ENCODE peak calls at places on chromosome 10, in nine cellular contexts. One of them, this sample, is unnamed.

GRCh38 chr10:129993621-129994020 is 29.5 kb upstream of the EBF3 start:
- DNase-seq in Karpas-422: no peak
- DNase-seq in NB4: no peak
- DNase-seq in NCI-H1417: no peak
- DNase-seq in retina: no peak
- DNase-seq in IMR-90: peak; percentile 56
- DNase-seq in NCI-H748 treated with DMSO at 0.1 percent for 48 hours: no peak
- DNase-seq in NAMALWA: no peak
- DNase-seq in WTC11: no peak
- DNase-seq in this sample: no peak

GRCh38 chr10:22958338-22958737 is 30.5 kb downstream of the ARMC3 start:
- DNase-seq in Karpas-422: no peak
- DNase-seq in NB4: no peak
- DNase-seq in NCI-H1417: no peak
- DNase-seq in retina: no peak
- DNase-seq in IMR-90: no peak
- DNase-seq in NCI-H748 treated with DMSO at 0.1 percent for 48 hours: no peak
- DNase-seq in NAMALWA: no peak
- DNase-seq in WTC11: no peak
- DNase-seq in this sample: no peak

GRCh38 chr10:28991326-28991725 is 297.5 kb upstream of the LYZL1 start:
- DNase-seq in Karpas-422: no peak
- DNase-seq in NB4: no peak
- DNase-seq in NCI-H1417: peak; percentile 15
- DNase-seq in retina: no peak
- DNase-seq in IMR-90: peak; percentile 78
- DNase-seq in NCI-H748 treated with DMSO at 0.1 percent for 48 hours: no peak
- DNase-seq in NAMALWA: no peak
- DNase-seq in WTC11: no peak
- DNase-seq in this sample: peak; percentile 68

GRCh38 chr10:123527122-123527521 is 139.0 kb upstream of the GPR26 start:
- DNase-seq in Karpas-422: no peak
- DNase-seq in NB4: peak; percentile 24
- DNase-seq in NCI-H1417: no peak
- DNase-seq in retina: no peak
- DNase-seq in IMR-90: no peak
- DNase-seq in NCI-H748 treated with DMSO at 0.1 percent for 48 hours: no peak
- DNase-seq in NAMALWA: no peak
- DNase-seq in WTC11: no peak
- DNase-seq in this sample: no peak

GRCh38 chr10:49612513-49613159 is 1.2 kb upstream of the CHAT start:
- DNase-seq in Karpas-422: no peak
- DNase-seq in NB4: peak; percentile 65
- DNase-seq in NCI-H1417: no peak
- DNase-seq in retina: no peak
- DNase-seq in IMR-90: no peak
- DNase-seq in NCI-H748 treated with DMSO at 0.1 percent for 48 hours: no peak
- DNase-seq in NAMALWA: peak; percentile 16
- DNase-seq in WTC11: peak; percentile 84
- DNase-seq in this sample: no peak

GRCh38 chr10:59708816-59709471 is 706 bp downstream of the SLC16A9 start:
- DNase-seq in Karpas-422: no peak
- DNase-seq in NB4: no peak
- DNase-seq in NCI-H1417: peak; percentile 7
- DNase-seq in retina: peak; percentile 84
- DNase-seq in IMR-90: no peak
- DNase-seq in NCI-H748 treated with DMSO at 0.1 percent for 48 hours: no peak
- DNase-seq in NAMALWA: no peak
- DNase-seq in WTC11: peak; percentile 51
- DNase-seq in this sample: peak; percentile 6

GRCh38 chr10:45100429-45100828 is 99.7 kb downstream of the ZNF22 start:
- DNase-seq in Karpas-422: no peak
- DNase-seq in NB4: no peak
- DNase-seq in NCI-H1417: no peak
- DNase-seq in retina: no peak
- DNase-seq in IMR-90: no peak
- DNase-seq in NCI-H748 treated with DMSO at 0.1 percent for 48 hours: no peak
- DNase-seq in NAMALWA: no peak
- DNase-seq in WTC11: no peak
- DNase-seq in this sample: no peak

GRCh38 chr10:121326905-121327304 is 271.3 kb downstream of the FGFR2 start:
- DNase-seq in Karpas-422: no peak
- DNase-seq in NB4: no peak
- DNase-seq in NCI-H1417: no peak
- DNase-seq in retina: no peak
- DNase-seq in IMR-90: no peak
- DNase-seq in NCI-H748 treated with DMSO at 0.1 percent for 48 hours: no peak
- DNase-seq in NAMALWA: no peak
- DNase-seq in WTC11: no peak
- DNase-seq in this sample: no peak

GRCh38 chr10:52639652-52640051 is 132.9 kb downstream of the MBL2 start:
- DNase-seq in Karpas-422: no peak
- DNase-seq in NB4: no peak
- DNase-seq in NCI-H1417: peak; percentile 15
- DNase-seq in retina: no peak
- DNase-seq in IMR-90: no peak
- DNase-seq in NCI-H748 treated with DMSO at 0.1 percent for 48 hours: no peak
- DNase-seq in NAMALWA: no peak
- DNase-seq in WTC11: no peak
- DNase-seq in this sample: peak; percentile 29

GRCh38 chr10:102114861-102115618 is 5.1 kb downstream of the LDB1 start:
- DNase-seq in Karpas-422: peak; percentile 89
- DNase-seq in NB4: peak; percentile 94
- DNase-seq in NCI-H1417: peak; percentile 71
- DNase-seq in retina: peak; percentile 90
- DNase-seq in IMR-90: peak; percentile 65
- DNase-seq in NCI-H748 treated with DMSO at 0.1 percent for 48 hours: peak; percentile 27
- DNase-seq in NAMALWA: peak; percentile 91
- DNase-seq in WTC11: peak; percentile 91
- DNase-seq in this sample: peak; percentile 90

GRCh38 chr10:28087675-28088351 is 88.9 kb upstream of the ODAD2 start:
- DNase-seq in Karpas-422: no peak
- DNase-seq in NB4: peak; percentile 76
- DNase-seq in NCI-H1417: no peak
- DNase-seq in retina: no peak
- DNase-seq in IMR-90: peak; percentile 92
- DNase-seq in NCI-H748 treated with DMSO at 0.1 percent for 48 hours: no peak
- DNase-seq in NAMALWA: peak; percentile 7
- DNase-seq in WTC11: no peak
- DNase-seq in this sample: peak; percentile 90

GRCh38 chr10:46558411-46559185 is 2.1 kb upstream of the GPRIN2 start:
- DNase-seq in Karpas-422: no peak
- DNase-seq in NB4: no peak
- DNase-seq in NCI-H1417: no peak
- DNase-seq in retina: no peak
- DNase-seq in IMR-90: no peak
- DNase-seq in NCI-H748 treated with DMSO at 0.1 percent for 48 hours: peak; percentile 52
- DNase-seq in NAMALWA: no peak
- DNase-seq in WTC11: peak; percentile 8
- DNase-seq in this sample: no peak

GRCh38 chr10:29465384-29465783 is 169.4 kb downstream of the SVIL start:
- DNase-seq in Karpas-422: peak; percentile 44
- DNase-seq in NB4: no peak
- DNase-seq in NCI-H1417: no peak
- DNase-seq in retina: no peak
- DNase-seq in IMR-90: no peak
- DNase-seq in NCI-H748 treated with DMSO at 0.1 percent for 48 hours: no peak
- DNase-seq in NAMALWA: no peak
- DNase-seq in WTC11: peak; percentile 42
- DNase-seq in this sample: no peak

GRCh38 chr10:125691160-125691981 is 8.4 kb upstream of the TEX36 start:
- DNase-seq in Karpas-422: no peak
- DNase-seq in NB4: no peak
- DNase-seq in NCI-H1417: peak; percentile 28
- DNase-seq in retina: peak; percentile 46
- DNase-seq in IMR-90: no peak
- DNase-seq in NCI-H748 treated with DMSO at 0.1 percent for 48 hours: peak; percentile 20
- DNase-seq in NAMALWA: no peak
- DNase-seq in WTC11: no peak
- DNase-seq in this sample: no peak

GRCh38 chr10:49756641-49757040 is 5.5 kb downstream of the OGDHL start:
- DNase-seq in Karpas-422: no peak
- DNase-seq in NB4: no peak
- DNase-seq in NCI-H1417: no peak
- DNase-seq in retina: no peak
- DNase-seq in IMR-90: no peak
- DNase-seq in NCI-H748 treated with DMSO at 0.1 percent for 48 hours: no peak
- DNase-seq in NAMALWA: no peak
- DNase-seq in WTC11: no peak
- DNase-seq in this sample: no peak

GRCh38 chr10:110717830-110718595 is 73.9 kb downstream of the RBM20 start:
- DNase-seq in Karpas-422: peak; percentile 56
- DNase-seq in NB4: peak; percentile 97
- DNase-seq in NCI-H1417: no peak
- DNase-seq in retina: no peak
- DNase-seq in IMR-90: no peak
- DNase-seq in NCI-H748 treated with DMSO at 0.1 percent for 48 hours: no peak
- DNase-seq in NAMALWA: peak; percentile 35
- DNase-seq in WTC11: no peak
- DNase-seq in this sample: no peak

This sample was measured in mesenchymal stem cell.